ENCODE peak calls at places on chromosomes 1 and 21, in four cellular contexts. W, A, F and T are unnamed samples.

GRCh38 chr1:38680801-38681510 is 178.6 kb downstream of the RRAGC start:
- DNase-seq in W (no peak), A (peak), F (no peak), T (no peak)

GRCh38 chr1:216216304-216216703 is 206.9 kb downstream of the USH2A start:
- DNase-seq in A (no peak), F (no peak), W (no peak), T (no peak)

GRCh38 chr1:93979718-93980319 is 70.6 kb upstream of the GCLM start:
- DNase-seq in F (no peak), A (no peak), W (peak), T (no peak)

GRCh38 chr1:91676030-91676429 is 175.4 kb downstream of the CDC7 start:
- DNase-seq in W (no peak), F (no peak), A (no peak), T (no peak)

GRCh38 chr1:200039849-200040479 is 12.5 kb downstream of the NR5A2 start:
- DNase-seq in W (no peak), F (no peak), A (no peak), T (no peak)

GRCh38 chr1:103529746-103530145 is 4.2 kb downstream of the RNPC3 start:
- DNase-seq in F (no peak), A (no peak), W (no peak), T (no peak)

GRCh38 chr1:22792396-22793171 is 81.9 kb downstream of the EPHB2 start:
- DNase-seq in F (no peak), W (no peak), A (no peak), T (no peak)

GRCh38 chr21:44253832-44254700 is 7.6 kb downstream of the DNMT3L start:
- DNase-seq in W (no peak), A (no peak), F (no peak), T (no peak)

GRCh38 chr1:26838474-26839338 is 12.2 kb downstream of the ZDHHC18 start:
- DNase-seq in F (peak), A (no peak), W (peak), T (no peak)

GRCh38 chr1:210558302-210558701 is 229.6 kb downstream of the HHAT start:
- DNase-seq in A (peak), F (no peak), W (no peak), T (peak)

GRCh38 chr1:89757532-89757931 is 63.3 kb upstream of the LRRC8D start:
- DNase-seq in F (no peak), W (no peak), A (no peak), T (no peak)

GRCh38 chr1:116203936-116204335 is 92.7 kb downstream of the MAB21L3 start:
- DNase-seq in W (no peak), A (no peak), F (no peak), T (no peak)

GRCh38 chr1:10901091-10901893 is 104.8 kb upstream of the CASZ1 start:
- DNase-seq in F (no peak), A (no peak), W (no peak), T (no peak)

GRCh38 chr1:228370941-228371740 is 35.5 kb downstream of the TRIM11 start:
- DNase-seq in F (no peak), W (no peak), A (no peak), T (no peak)

GRCh38 chr1:101833312-101833711 is 163.4 kb downstream of the OLFM3 start:
- DNase-seq in W (no peak), F (no peak), A (no peak), T (no peak)

GRCh38 chr1:37620707-37621106 is 14.0 kb downstream of the RSPO1 start:
- DNase-seq in W (no peak), A (no peak), F (no peak), T (no peak)

GRCh38 chr1:172117800-172118199 is 276.5 kb downstream of the DNM3 start:
- DNase-seq in W (no peak), A (no peak), F (peak), T (no peak)

GRCh38 chr1:45877264-45877663 is 73.9 kb downstream of the MAST2 start:
- DNase-seq in W (no peak), F (no peak), A (no peak), T (no peak)

GRCh38 chr21:38985423-38986378 is 180.0 kb downstream of the ETS2 start:
- DNase-seq in W (no peak), A (peak), F (peak), T (peak)

GRCh38 chr1:227793948-227794812 is 21.3 kb upstream of the PRSS38 start:
- DNase-seq in W (no peak), F (no peak), A (no peak), T (peak)

GRCh38 chr1:28370220-28371010 is 875 bp downstream of the PHACTR4 start:
- DNase-seq in F (no peak), A (no peak), W (no peak), T (peak)

GRCh38 chr1:8602471-8603219 is 214.8 kb downstream of the RERE start:
- DNase-seq in W (no peak), A (no peak), F (no peak), T (no peak)

GRCh38 chr1:15406911-15407559 is 2.7 kb upstream of the EFHD2 start:
- DNase-seq in W (no peak), F (no peak), A (no peak), T (no peak)

GRCh38 chr1:156608981-156609380 is 7.7 kb upstream of the GPATCH4 start:
- DNase-seq in W (no peak), F (no peak), A (peak), T (peak)

GRCh38 chr1:32142446-32143301 is 34.8 kb downstream of the KPNA6 start:
- DNase-seq in W (peak), A (peak), F (no peak), T (peak)

GRCh38 chr1:98791498-98791897 is 130.0 kb downstream of the SNX7 start:
- DNase-seq in F (no peak), W (no peak), A (no peak), T (no peak)

GRCh38 chr1:186915555-186915954 is 86.8 kb downstream of the PLA2G4A start:
- DNase-seq in F (no peak), W (no peak), A (no peak), T (no peak)

GRCh38 chr1:159913451-159914192 is 11.7 kb downstream of the TAGLN2 start:
- DNase-seq in A (no peak), F (no peak), W (no peak), T (no peak)

GRCh38 chr1:19665456-19666138 is 922 bp downstream of the HTR6 start:
- DNase-seq in W (no peak), F (no peak), A (no peak), T (no peak)

GRCh38 chr1:19665044-19665455 is 375 bp downstream of the HTR6 start:
- DNase-seq in F (no peak), A (peak), W (no peak), T (no peak)

GRCh38 chr1:19666139-19666465 is 1.4 kb downstream of the HTR6 start:
- DNase-seq in F (no peak), W (no peak), A (no peak), T (no peak)

GRCh38 chr1:19662313-19662712 is 2.4 kb upstream of the HTR6 start:
- DNase-seq in F (no peak), A (no peak), W (no peak), T (no peak)

GRCh38 chr1:19664453-19665043 is at the start of gene HTR6:
- DNase-seq in W (no peak), F (no peak), A (peak), T (peak)
- TF ChIP-seq FOXK2 in W (no peak), F (no peak), A (no peak), T (no peak)

DNA sequence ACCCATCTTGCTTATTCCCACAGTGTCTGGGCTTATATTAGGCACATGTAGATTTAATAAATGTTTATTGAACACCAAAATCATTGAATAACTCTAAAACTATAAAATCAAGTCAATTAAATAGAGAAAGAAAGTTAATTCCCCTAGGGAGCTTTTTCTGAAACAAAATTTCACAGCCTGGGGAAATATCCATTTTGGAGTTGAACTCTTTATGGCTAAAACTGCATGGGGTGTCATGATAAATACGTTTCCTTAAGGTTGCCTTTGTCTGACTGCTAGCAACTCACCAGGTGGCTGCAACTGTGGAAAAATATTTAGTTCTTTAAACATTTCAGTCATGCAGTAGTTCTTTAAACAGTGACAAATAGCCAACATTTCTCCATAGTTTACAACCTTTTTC is 496.2 kb downstream of the LRRIQ3 start:
- DNase-seq in F (no peak), W (no peak), A (no peak), T (no peak)
- TF ChIP-seq SP1 in F (no peak), W (no peak), A (no peak), T (no peak)

DNA sequence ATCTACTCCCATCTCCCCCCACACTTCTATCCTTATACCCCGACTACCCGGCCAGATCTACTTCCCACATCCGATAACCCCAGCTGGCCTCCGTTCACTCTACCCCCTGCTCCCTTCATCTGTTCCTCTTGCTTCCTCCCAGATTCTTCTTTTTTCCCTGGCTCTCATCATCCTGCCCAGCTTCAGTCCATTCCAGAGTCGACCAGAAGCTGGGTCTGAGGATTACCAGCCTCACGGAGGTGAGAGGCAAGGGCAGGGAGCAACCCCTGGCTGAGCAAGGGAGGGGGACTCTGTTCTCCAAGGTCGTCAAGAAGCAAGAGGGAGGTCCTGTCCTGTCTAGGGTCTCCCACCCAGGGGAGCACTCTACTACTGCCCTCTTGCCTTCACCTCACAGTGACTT is 4.0 kb downstream of the JTB start:
- DNase-seq in A (no peak), F (no peak), W (no peak), T (no peak)
- TF ChIP-seq FOXK2 in A (no peak), F (no peak), W (no peak), T (no peak)

DNA sequence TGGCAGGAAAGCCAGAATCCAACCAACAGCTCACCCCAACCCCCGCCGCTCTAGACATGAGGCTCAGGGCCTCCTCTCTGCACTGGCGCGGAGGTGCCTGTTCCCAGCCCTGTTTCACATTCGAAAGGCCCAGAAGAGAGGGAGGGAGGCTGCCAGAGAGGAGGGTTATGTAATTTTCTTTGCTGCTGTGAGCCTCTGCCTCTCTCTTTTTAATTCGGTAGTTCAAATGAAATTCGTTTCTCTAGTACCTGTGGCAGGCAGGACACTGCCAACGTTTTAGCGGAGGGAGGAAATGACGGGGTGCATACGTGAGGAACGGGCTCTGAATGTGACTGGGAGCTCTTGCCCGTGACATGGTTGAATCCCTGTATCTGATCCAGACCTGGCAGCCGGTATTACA is 9.4 kb downstream of the PRDM16 start:
- DNase-seq in A (no peak), F (no peak), W (no peak), T (no peak)
- TF ChIP-seq SP1 in A (no peak), F (no peak), W (no peak), T (no peak)

GRCh38 chr1:79264975-79265818 is 258.7 kb upstream of the ADGRL4 start:
- DNase-seq in A (no peak), W (no peak), F (no peak), T (no peak)
- TF ChIP-seq FOXK2 in A (no peak), W (no peak), F (no peak), T (no peak)

GRCh38 chr1:51423098-51423821 is 92.9 kb upstream of the TTC39A start:
- DNase-seq in F (no peak), A (no peak), W (no peak), T (no peak)

GRCh38 chr1:51425273-51425672 is 93.8 kb downstream of the EPS15 start:
- DNase-seq in F (no peak), W (no peak), A (no peak), T (no peak)

GRCh38 chr1:51420867-51421627 is 90.7 kb upstream of the TTC39A start:
- DNase-seq in F (no peak), A (no peak), W (no peak), T (no peak)

GRCh38 chr1:51421961-51422360 is 91.6 kb upstream of the TTC39A start:
- DNase-seq in W (peak), A (peak), F (no peak), T (peak)

GRCh38 chr1:51422367-51423097 is 92.2 kb upstream of the TTC39A start:
- DNase-seq in F (no peak), A (no peak), W (no peak), T (no peak)
- TF ChIP-seq SP1 in F (no peak), A (no peak), W (no peak), T (no peak)